ENCODE peak calls at places on chromosome 11, in ten cellular contexts. A is PC-9; U is body of pancreas; F is tibial nerve; K is sigmoid colon; J is fibroblast of lung; W is K562; S is CD4-positive, alpha-beta memory T cell; T is ascending aorta; G is tibial artery. X is an unnamed sample.

GRCh38 chr11:133810179-133810550 is 35.1 kb downstream of the SPATA19 start:
- DNase-seq in A (no peak), U (no peak), F (no peak), K (no peak), J (no peak), W (no peak), S (no peak), T (no peak), G (no peak), X (no peak)

GRCh38 chr11:92330114-92330513 is 105.5 kb downstream of the FAT3 start:
- DNase-seq in A (no peak), U (no peak), F (no peak), K (no peak), J (peak; percentile 39), W (no peak), S (no peak), T (no peak), G (no peak), X (no peak)

GRCh38 chr11:63670738-63671321 is 346 bp downstream of the ATL3 start:
- DNase-seq in A (peak; percentile 59), U (peak; percentile 73), F (peak; percentile 55), K (peak; percentile 77), J (no peak), W (peak; percentile 56), S (peak; percentile 17), T (no peak), G (peak; percentile 81), X (no peak)

GRCh38 chr11:60872952-60873524 is 5.7 kb downstream of the ZP1 start:
- DNase-seq in A (no peak), U (no peak), F (no peak), K (peak; percentile 48), J (peak; percentile 79), W (peak; percentile 44), S (no peak), T (no peak), G (peak; percentile 48), X (no peak)

GRCh38 chr11:11849127-11849746 is 7.5 kb downstream of the USP47 start:
- DNase-seq in A (peak; percentile 36), U (peak; percentile 78), F (peak; percentile 33), K (no peak), J (peak; percentile 79), W (peak; percentile 86), S (peak; percentile 71), T (no peak), G (no peak), X (peak; percentile 52)

GRCh38 chr11:69121621-69122336 is 34.0 kb upstream of the SMIM38 start:
- DNase-seq in A (no peak), U (no peak), F (no peak), K (no peak), J (no peak), W (no peak), S (no peak), T (no peak), G (no peak), X (no peak)

GRCh38 chr11:47083913-47084312 is 92.8 kb downstream of the ARFGAP2 start:
- DNase-seq in A (no peak), U (no peak), F (no peak), K (no peak), J (peak; percentile 65), W (no peak), S (no peak), T (no peak), G (no peak), X (no peak)

GRCh38 chr11:20238712-20239111 is 78.4 kb upstream of the DBX1 start:
- DNase-seq in A (no peak), U (peak; percentile 54), F (no peak), K (no peak), J (no peak), W (no peak), S (no peak), T (no peak), G (no peak), X (no peak)

GRCh38 chr11:10225553-10225952 is 68.5 kb downstream of the SBF2 start:
- DNase-seq in A (no peak), U (no peak), F (no peak), K (no peak), J (no peak), W (no peak), S (no peak), T (no peak), G (no peak), X (no peak)

DNA sequence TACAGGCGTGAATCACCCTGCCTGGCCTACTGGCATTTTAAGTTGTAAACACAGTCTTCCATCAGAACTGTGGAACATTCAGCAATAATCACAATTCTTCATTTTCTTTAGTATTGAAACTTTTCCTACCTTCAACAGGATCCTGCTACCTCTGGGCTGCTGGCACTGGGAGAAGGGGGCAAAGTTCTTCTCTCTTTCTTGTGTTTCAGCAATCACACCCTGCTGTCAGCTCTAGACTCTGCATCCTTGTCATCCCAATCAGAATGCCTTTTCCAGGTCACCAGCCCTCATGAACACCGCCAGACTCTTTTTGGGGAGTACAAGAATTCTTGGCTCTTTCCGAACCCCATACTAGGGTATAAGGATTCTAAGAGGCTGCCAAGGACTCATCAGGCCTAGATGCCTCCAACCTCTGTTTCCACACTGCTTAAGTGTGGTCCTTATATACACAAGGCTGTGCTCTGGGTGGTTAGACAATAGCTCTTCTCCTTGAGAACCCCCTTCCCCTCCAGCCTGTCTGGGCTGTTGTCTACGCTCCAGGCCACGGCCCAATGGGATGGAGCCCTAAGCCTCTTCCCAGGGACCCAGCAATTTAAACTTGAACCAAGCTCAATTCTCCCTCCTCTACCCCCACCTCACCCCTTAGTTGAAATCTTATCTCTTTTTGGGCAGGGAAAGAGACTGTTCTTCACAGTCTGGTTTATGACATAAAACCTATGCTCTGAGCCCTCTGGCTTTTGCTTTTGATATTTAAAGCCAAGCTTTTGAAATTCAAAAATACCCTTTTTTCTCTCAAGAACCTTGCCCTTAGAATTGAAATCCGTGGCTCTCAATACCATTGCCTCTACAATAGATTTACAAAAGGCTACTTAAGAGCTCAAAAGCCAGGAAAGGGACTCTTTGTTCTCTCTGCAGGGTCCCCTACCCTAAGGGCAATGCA is 327.4 kb downstream of the BUD13 start:
- DNase-seq in A (no peak), U (no peak), F (no peak), K (no peak), J (no peak), W (no peak), S (no peak), T (no peak), G (no peak), X (no peak)
- H3K9me3 ChIP-seq in A (no peaks in the 10 kb centered on the region), U (no peaks in the 10 kb centered on the region), F (no peaks in the 10 kb centered on the region), K (no peaks in the 10 kb centered on the region), J (no peaks in the 10 kb centered on the region), W (no peaks in the 10 kb centered on the region), S (no peaks in the 10 kb centered on the region), T (peaks cover 4% of the 10 kb centered on the region), G (no peaks in the 10 kb centered on the region), X (no peaks in the 10 kb centered on the region)

GRCh38 chr11:58832246-58832645 is 12.3 kb downstream of the GLYATL2 start:
- DNase-seq in A (no peak), U (no peak), F (no peak), K (no peak), J (no peak), W (no peak), S (no peak), T (no peak), G (no peak), X (no peak)

GRCh38 chr11:58830693-58831301 is 13.7 kb downstream of the GLYATL2 start:
- DNase-seq in A (no peak), U (no peak), F (no peak), K (no peak), J (no peak), W (no peak), S (no peak), T (no peak), G (no peak), X (no peak)

DNA sequence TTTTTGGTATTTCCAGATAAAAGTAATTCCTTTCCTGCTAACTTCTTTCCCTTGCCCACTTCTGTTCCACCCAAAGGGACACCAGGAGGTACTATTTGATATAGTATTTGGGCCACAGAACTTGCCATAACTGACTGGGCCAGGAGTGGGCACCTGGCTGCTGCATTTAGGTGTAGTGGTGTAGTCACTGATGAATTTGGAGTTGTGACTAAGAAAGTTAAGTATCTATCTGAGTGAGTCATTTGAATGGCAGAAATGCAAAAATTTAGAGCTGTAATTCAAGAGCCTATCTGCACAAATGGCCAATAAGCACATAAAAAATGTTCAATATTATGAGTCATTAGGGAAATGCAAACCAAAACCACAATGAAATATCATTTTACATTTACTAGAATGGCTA is 14.8 kb downstream of the GLYATL2 start:
- DNase-seq in A (no peak), U (no peak), F (no peak), K (no peak), J (peak; percentile 59), W (no peak), S (no peak), T (no peak), G (no peak), X (no peak)
- H3K9me3 ChIP-seq in A (no peaks in the 10 kb centered on the region), U (no peaks in the 10 kb centered on the region), F (no peaks in the 10 kb centered on the region), K (no peaks in the 10 kb centered on the region), J (no peaks in the 10 kb centered on the region), W (no peaks in the 10 kb centered on the region), S (no peaks in the 10 kb centered on the region), T (no peaks in the 10 kb centered on the region), G (no peaks in the 10 kb centered on the region), X (no peaks in the 10 kb centered on the region)

DNA sequence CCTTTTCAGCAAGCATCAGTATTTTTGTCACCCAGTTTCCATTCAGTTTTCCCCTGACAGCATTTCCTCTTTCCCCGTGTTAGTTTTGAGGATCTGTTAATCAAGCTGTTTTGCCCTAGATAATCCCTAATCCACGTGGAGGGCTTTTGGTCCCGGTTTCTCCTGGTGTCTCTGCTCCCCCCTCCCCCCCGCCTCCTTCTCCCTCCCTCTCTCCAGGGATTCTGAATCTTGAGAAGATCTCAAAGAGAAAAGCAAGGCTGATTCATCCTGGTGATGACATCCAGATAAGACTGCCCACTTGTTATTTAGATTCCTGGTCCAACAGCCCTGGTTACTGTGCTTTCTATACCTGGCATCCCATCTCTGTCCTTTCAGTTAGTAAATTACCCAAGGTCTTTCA is 59.4 kb downstream of the KCNA4 start:
- DNase-seq in A (no peak), U (no peak), F (no peak), K (no peak), J (no peak), W (no peak), S (no peak), T (no peak), G (no peak), X (no peak)
- H3K9me3 ChIP-seq in A (no peaks in the 10 kb centered on the region), U (no peaks in the 10 kb centered on the region), F (no peaks in the 10 kb centered on the region), K (no peaks in the 10 kb centered on the region), J (no peaks in the 10 kb centered on the region), W (no peaks in the 10 kb centered on the region), S (no peaks in the 10 kb centered on the region), T (no peaks in the 10 kb centered on the region), G (no peaks in the 10 kb centered on the region), X (no peaks in the 10 kb centered on the region)

DNA sequence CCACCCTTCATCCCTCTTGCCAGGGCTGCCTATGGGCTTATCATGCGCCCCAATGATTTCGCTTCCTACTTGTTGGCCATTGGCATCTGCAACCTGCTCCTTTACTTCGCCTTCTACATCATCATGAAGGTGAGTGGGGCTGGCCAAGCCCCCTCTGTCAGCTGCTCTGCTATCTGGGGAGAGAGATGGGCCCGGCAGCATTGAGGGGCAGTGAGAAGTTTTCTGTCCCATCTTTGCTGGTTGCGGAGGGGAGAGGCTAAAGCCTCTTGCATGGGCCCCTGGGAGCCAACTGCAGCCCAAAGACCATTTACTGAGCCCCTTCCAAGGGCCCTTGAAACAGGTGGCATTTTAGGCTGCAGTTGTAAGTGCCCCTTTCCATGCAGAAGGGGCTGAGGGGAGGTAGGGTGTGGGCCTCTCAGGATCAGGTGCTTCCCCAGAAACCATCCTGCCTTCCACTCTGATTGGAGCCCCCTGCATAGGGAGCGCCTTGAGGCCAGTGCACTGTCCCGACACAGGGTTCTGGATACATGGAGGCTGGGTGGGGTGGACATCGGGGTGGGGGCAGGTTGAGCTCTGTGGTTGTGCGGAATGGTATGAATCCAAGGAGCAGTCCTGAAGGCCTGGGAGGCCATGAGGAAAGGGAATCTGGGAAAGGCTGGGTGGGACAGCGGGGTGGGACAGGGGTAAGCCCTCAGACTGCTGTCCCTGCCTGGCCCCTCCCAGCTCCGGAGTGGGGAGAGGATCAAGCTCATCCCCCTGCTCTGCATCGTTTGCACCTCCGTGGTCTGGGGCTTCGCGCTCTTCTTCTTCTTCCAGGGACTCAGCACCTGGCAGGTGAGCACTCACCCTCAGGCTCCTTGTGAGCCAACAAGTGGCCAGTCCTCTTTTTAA is 5.8 kb upstream of the TAGLN start:
- DNase-seq in A (no peak), U (no peak), F (no peak), K (peak; percentile 56), J (no peak), W (no peak), S (no peak), T (no peak), G (peak; percentile 51), X (no peak)
- H3K9me3 ChIP-seq in A (no peaks in the 10 kb centered on the region), U (no peaks in the 10 kb centered on the region), F (no peaks in the 10 kb centered on the region), K (no peaks in the 10 kb centered on the region), J (no peaks in the 10 kb centered on the region), W (no peaks in the 10 kb centered on the region), S (no peaks in the 10 kb centered on the region), T (no peaks in the 10 kb centered on the region), G (no peaks in the 10 kb centered on the region), X (no peaks in the 10 kb centered on the region)

X was measured in effector memory CD4-positive, alpha-beta T cell.